ENCODE peak calls at places on chromosomes 12 and 14, in seven cellular contexts. Z is neuronal stem cell; Q is EL; F is Calu3; O is activated T-cell treated with anti-CD3 and anti-CD28 coated beads, Interleukin-2, amount 50 U/mL, for 72 hours; H is lower lobe of right lung; A is NCI-H1417 treated with DMSO at 0.1 percent for 48 hours. J is an unnamed sample.
A peak's percentile ranks its signal among the peaks of the same experiment; 100 is the strongest.

GRCh38 chr12:52496054-52496453 is 3.0 kb upstream of the KRT6A start:
- DNase-seq in O (no peak), Q (no peak), A (no peak), Z (no peak), F (no peak), H (no peak), J (no peak)

GRCh38 chr12:89686311-89686710 is 22.3 kb downstream of the ATP2B1 start:
- DNase-seq in Z (no peak), A (no peak), H (no peak), Q (no peak), F (no peak), O (no peak), J (no peak)

GRCh38 chr12:46661161-46661845 is 164.5 kb downstream of the SLC38A4 start:
- DNase-seq in H (no peak), Z (peak; percentile 40), Q (peak; percentile 87), O (peak; percentile 8), F (peak; percentile 17), A (peak; percentile 65), J (no peak)

GRCh38 chr14:52692248-52692962 is 3.0 kb downstream of the ERO1A start:
- DNase-seq in O (no peak), Z (no peak), A (no peak), F (no peak), Q (no peak), H (no peak), J (no peak)

GRCh38 chr14:51431033-51431709 is 191.1 kb downstream of the TMX1 start:
- DNase-seq in Q (peak; percentile 39), A (no peak), F (peak; percentile 57), Z (no peak), O (no peak), H (no peak), J (no peak)

GRCh38 chr12:26863515-26863914 is 30.5 kb upstream of the ITPR2 start:
- DNase-seq in A (no peak), O (no peak), H (no peak), F (peak; percentile 4), Z (no peak), Q (peak; percentile 4), J (no peak)

GRCh38 chr14:67934087-67934486 is 114.5 kb downstream of the RAD51B start:
- DNase-seq in H (no peak), A (peak; percentile 30), Z (peak; percentile 37), F (peak; percentile 27), Q (peak; percentile 80), O (no peak), J (no peak)

GRCh38 chr14:90871605-90872233 is 55.5 kb upstream of the TTC7B start:
- DNase-seq in H (no peak), Z (no peak), O (no peak), F (no peak), Q (peak; percentile 31), A (no peak), J (no peak)

GRCh38 chr14:66746316-66747006 is 238.5 kb downstream of the GPHN start:
- DNase-seq in O (no peak), Q (peak; percentile 50), F (peak; percentile 58), A (no peak), Z (peak; percentile 4), H (no peak), J (no peak)

GRCh38 chr14:75927564-75928087 is 54.2 kb downstream of the TGFB3 start:
- DNase-seq in Q (no peak), Z (no peak), H (no peak), A (no peak), O (no peak), F (no peak), J (no peak)

GRCh38 chr12:27095346-27095745 is 13.0 kb upstream of the C12orf71 start:
- DNase-seq in Z (no peak), O (no peak), H (no peak), Q (no peak), F (no peak), A (no peak), J (no peak)

GRCh38 chr14:91361236-91361811 is 56.3 kb downstream of the CCDC88C start:
- DNase-seq in A (no peak), Z (no peak), H (peak; percentile 72), F (no peak), O (no peak), Q (no peak), J (no peak)

GRCh38 chr12:91753649-91754048 is 392.0 kb downstream of the BTG1 start:
- DNase-seq in F (no peak), A (no peak), O (no peak), Q (no peak), H (no peak), Z (no peak), J (no peak)

GRCh38 chr14:76644875-76645518 is 116.3 kb upstream of the VASH1 start:
- DNase-seq in F (peak; percentile 59), O (peak; percentile 4), A (peak; percentile 6), Q (peak; percentile 36), H (no peak), Z (peak; percentile 49), J (no peak)

GRCh38 chr12:10718279-10718821 is 4.8 kb downstream of the YBX3 start:
- DNase-seq in O (no peak), A (no peak), Z (no peak), H (no peak), F (no peak), Q (peak; percentile 64), J (no peak)

GRCh38 chr14:70755655-70756054 is 53.7 kb downstream of the MAP3K9 start:
- DNase-seq in A (no peak), H (no peak), O (no peak), Q (no peak), F (no peak), Z (no peak), J (no peak)

GRCh38 chr14:87430810-87431209 is 562.2 kb downstream of the GALC start:
- DNase-seq in Q (peak; percentile 27), O (no peak), Z (no peak), H (no peak), A (no peak), F (no peak), J (no peak)

GRCh38 chr14:40074169-40074568 is 641.9 kb upstream of the FBXO33 start:
- DNase-seq in F (no peak), A (no peak), Q (no peak), Z (no peak), H (no peak), O (no peak), J (no peak)

GRCh38 chr12:42976122-42976521 is 386.6 kb upstream of the PRICKLE1 start:
- DNase-seq in Q (no peak), Z (no peak), A (no peak), O (no peak), F (no peak), H (no peak), J (no peak)

GRCh38 chr14:25233613-25234012 is 183.7 kb upstream of the STXBP6 start:
- DNase-seq in Q (no peak), Z (no peak), H (no peak), F (no peak), A (no peak), O (no peak), J (no peak)

GRCh38 chr12:13146539-13146938 is 43.1 kb upstream of the GSG1 start:
- DNase-seq in H (no peak), Q (no peak), Z (no peak), A (no peak), F (no peak), O (no peak), J (no peak)

GRCh38 chr14:20935303-20935984 is 19.8 kb upstream of the RNASE2 start:
- DNase-seq in A (no peak), H (no peak), O (no peak), Z (no peak), Q (no peak), F (no peak), J (no peak)

GRCh38 chr12:54227376-54227775 is 38.6 kb upstream of the SMUG1 start:
- DNase-seq in Q (no peak), A (no peak), F (no peak), Z (no peak), O (no peak), H (no peak), J (no peak)